ENCODE peak calls at places on chromosomes 13 and 19, in seven cellular contexts. G is dorsolateral prefrontal cortex, H is colonic mucosa, C is BJ, O is RWPE2, K is psoas muscle, W is HepG2. Z is an unnamed sample.

GRCh38 chr13:114152831-114153371 is 20.5 kb upstream of the RASA3 start:
- DNase-seq in G (no peak), H (no peak), C (peak), O (peak), K (no peak), W (no peak), Z (no peak)

GRCh38 chr13:70107498-70108271 is at the start of gene ATXN8OS:
- DNase-seq in G (no peak), H (no peak), C (no peak), O (peak), K (no peak), W (no peak), Z (no peak)

GRCh38 chr13:94620286-94620896 is 18.7 kb downstream of the GPR180 start:
- DNase-seq in G (no peak), H (no peak), C (no peak), O (no peak), K (no peak), W (peak), Z (no peak)

GRCh38 chr19:4374451-4375163 is 25.7 kb downstream of the SH3GL1 start:
- DNase-seq in G (no peak), H (peak), C (peak), O (peak), K (peak), W (peak), Z (peak)

GRCh38 chr13:27523345-27524073 is 73.1 kb upstream of the MTIF3 start:
- DNase-seq in G (no peak), H (no peak), C (no peak), O (no peak), K (no peak), W (no peak), Z (no peak)

GRCh38 chr13:74067818-74068217 is 66.4 kb downstream of the KLF12 start:
- DNase-seq in G (no peak), H (no peak), C (no peak), O (no peak), K (no peak), W (no peak), Z (no peak)

GRCh38 chr13:101545521-101545920 is 93.0 kb downstream of the ITGBL1 start:
- DNase-seq in G (no peak), H (no peak), C (no peak), O (no peak), K (no peak), W (no peak), Z (no peak)

GRCh38 chr19:31478241-31478640 is 129.0 kb upstream of the TSHZ3 start:
- DNase-seq in G (no peak), H (no peak), C (no peak), O (peak), K (no peak), W (no peak), Z (no peak)

GRCh38 chr13:114177245-114178010 is 1.6 kb upstream of the CFAP97D2 start:
- DNase-seq in G (no peak), H (no peak), C (no peak), O (no peak), K (no peak), W (no peak), Z (no peak)

GRCh38 chr19:52020506-52020905 is 7.7 kb downstream of the ZNF614 start:
- DNase-seq in G (no peak), H (no peak), C (no peak), O (no peak), K (no peak), W (no peak), Z (no peak)

GRCh38 chr19:1001538-1002166 is 1.4 kb downstream of the GRIN3B start:
- DNase-seq in G (no peak), H (peak), C (no peak), O (no peak), K (peak), W (no peak), Z (peak)

GRCh38 chr13:46866150-46866549 is 30.7 kb downstream of the HTR2A start:
- DNase-seq in G (no peak), H (peak), C (peak), O (peak), K (no peak), W (peak), Z (peak)

GRCh38 chr13:49210114-49210513 is 10.0 kb upstream of the MLNR start:
- DNase-seq in G (no peak), H (no peak), C (no peak), O (no peak), K (no peak), W (no peak), Z (no peak)

GRCh38 chr19:34393031-34393430 is 11.2 kb upstream of the PDCD2L start:
- DNase-seq in G (no peak), H (no peak), C (no peak), O (no peak), K (no peak), W (no peak), Z (no peak)

GRCh38 chr19:27746691-27747380 is 1466.1 kb downstream of the UQCRFS1 start:
- DNase-seq in G (no peak), H (peak), C (no peak), O (peak), K (peak), W (no peak), Z (peak)

GRCh38 chr19:53471916-53472315 is 4.4 kb downstream of the ZNF813 start:
- DNase-seq in G (no peak), H (no peak), C (no peak), O (no peak), K (no peak), W (no peak), Z (no peak)

GRCh38 chr19:5205388-5205787 is 135.2 kb downstream of the PTPRS start:
- DNase-seq in G (no peak), H (no peak), C (no peak), O (no peak), K (peak), W (no peak), Z (no peak)

GRCh38 chr13:27969073-27969865 is at the start of gene CDX2:
- DNase-seq in G (no peak), H (peak), C (no peak), O (no peak), K (no peak), W (no peak), Z (no peak)

GRCh38 chr19:6038634-6039405 is 60.9 kb upstream of the RANBP3 start:
- DNase-seq in G (no peak), H (no peak), C (no peak), O (no peak), K (no peak), W (no peak), Z (no peak)

GRCh38 chr13:28819748-28820098 is 416 bp upstream of the MTUS2 start:
- DNase-seq in G (no peak), H (peak), C (no peak), O (no peak), K (no peak), W (peak), Z (peak)

DNA sequence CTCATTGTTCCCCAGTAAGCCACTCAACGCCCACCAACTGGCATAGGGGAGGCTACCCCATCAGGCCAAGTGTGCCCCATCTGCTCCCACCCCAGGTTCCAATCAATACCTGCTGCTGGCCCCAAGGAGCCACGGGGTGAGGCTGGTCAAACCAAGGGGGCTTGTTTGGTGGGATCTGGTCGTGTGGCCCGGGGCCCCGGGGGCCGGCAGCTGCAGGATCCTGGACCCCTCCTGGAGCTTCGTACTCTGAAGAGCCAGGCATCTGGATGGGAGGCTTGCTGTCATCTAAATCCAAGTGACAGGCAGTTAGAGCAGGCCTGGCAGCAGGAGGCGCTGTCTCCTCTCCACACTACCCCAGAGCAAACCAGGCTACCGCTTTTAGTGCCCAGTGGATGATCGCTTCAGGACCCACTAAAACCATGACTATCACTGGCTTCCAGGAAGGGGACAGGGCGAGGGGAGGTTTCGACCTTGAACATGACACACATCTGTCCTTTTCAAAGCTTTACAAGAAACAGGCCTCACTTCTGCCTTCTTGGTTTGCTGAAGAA is 14.2 kb downstream of the CHERP start:
- DNase-seq in G (no peak), H (no peak), C (no peak), O (no peak), K (no peak), W (no peak), Z (no peak)
- TF ChIP-seq CTCF in G (no peak), H (peak), C (peak), O (peak), K (no peak), W (peak), Z (peak)

DNA sequence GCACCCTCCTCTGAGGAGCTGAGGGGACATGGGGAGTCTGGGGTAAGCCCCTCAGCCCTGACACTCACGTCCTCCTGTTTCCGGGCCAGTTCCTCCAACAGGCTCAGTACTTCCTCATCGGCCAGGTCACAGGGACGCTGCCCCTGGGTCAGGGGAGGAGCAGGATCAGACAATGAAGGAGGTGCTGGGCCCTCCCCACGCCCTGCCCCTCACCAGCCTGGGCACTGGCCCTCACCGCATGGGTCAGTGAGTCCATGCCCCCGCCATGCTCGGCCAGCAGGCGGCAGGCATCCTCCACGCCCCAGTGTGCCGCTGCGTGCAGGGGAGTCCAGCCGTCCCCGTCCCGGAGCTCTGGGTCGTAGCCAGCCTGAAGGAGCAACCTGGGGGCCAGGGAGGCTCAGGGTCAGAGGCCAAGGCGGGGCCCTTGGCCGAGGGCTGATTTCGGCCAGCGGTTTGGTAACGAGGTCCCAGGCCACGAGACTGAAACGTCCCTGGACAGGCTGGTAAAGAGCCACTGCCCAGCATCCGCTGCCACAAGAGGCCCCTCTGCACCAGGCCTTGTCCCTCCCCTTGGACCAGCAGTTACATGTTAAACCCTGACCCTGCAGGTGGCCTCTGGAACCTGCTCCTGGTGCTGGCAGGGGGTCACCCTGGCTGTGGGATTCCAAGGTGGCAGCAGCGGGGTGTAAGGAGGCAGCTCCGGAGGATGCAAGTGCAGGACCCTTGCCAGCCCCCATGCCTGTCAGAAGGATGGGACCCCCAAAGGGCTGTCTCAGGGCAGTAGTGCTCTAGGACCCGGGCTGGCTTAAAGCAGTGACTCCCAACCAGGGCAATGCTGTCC is 18.5 kb downstream of the PPP1R12C start:
- DNase-seq in G (no peak), H (no peak), C (no peak), O (peak), K (peak), W (no peak), Z (no peak)
- TF ChIP-seq CTCF in G (no peak), H (no peak), C (no peak), O (no peak), K (no peak), W (peak), Z (no peak)

DNA sequence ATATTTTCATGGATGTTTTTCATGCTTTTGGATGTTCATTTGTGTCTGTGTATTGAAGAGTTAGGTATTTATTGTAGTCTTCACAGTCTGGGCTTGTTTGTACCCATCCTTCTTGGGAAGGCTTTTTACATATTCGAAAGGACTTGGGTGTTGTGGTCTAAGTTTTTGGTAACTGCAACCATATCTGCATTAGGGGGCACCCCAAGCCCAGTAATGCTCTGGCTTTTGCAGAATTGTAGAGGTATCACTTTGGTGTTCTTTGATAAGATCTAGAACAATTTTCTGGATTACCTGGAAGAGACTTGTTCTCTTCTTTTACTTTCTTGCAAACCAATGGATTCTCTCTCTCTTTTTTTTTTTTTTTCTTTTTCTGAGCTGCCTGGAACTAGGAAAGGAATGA is 581.3 kb downstream of the DACH1 start:
- DNase-seq in G (no peak), H (no peak), C (no peak), O (no peak), K (no peak), W (no peak), Z (peak)
- TF ChIP-seq CTCF in G (no peak), H (no peak), C (no peak), O (no peak), K (no peak), W (peak), Z (no peak)

GRCh38 chr19:16188521-16188920 is 3.3 kb downstream of the FAM32A start:
- DNase-seq in G (no peak), H (no peak), C (no peak), O (no peak), K (no peak), W (no peak), Z (no peak)

GRCh38 chr19:16185123-16185924 is at the start of gene FAM32A:
- DNase-seq in G (peak), H (peak), C (peak), O (peak), K (peak), W (peak), Z (peak)

GRCh38 chr19:16190198-16190597 is 5.0 kb downstream of the FAM32A start:
- DNase-seq in G (no peak), H (no peak), C (no peak), O (no peak), K (no peak), W (no peak), Z (no peak)

GRCh38 chr19:16184665-16185122 is 516 bp upstream of the FAM32A start:
- DNase-seq in G (no peak), H (no peak), C (no peak), O (no peak), K (no peak), W (no peak), Z (no peak)

DNA sequence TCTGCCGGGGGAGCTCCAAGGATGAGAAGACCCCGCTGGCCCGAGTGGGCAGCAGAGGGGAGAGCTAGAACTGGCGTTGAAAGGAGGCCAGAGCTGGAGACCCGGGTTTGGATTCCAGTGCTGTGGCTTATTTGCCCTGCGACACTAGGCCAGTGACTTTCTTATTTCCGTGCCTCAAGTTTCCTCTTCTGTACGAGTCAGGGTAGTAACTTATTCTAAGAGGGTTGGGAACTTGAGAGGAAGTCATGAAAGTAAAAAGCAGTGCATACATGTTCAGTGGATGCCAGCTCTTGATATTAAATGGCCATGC is 670 bp downstream of the FAM32A start:
- DNase-seq in G (no peak), H (no peak), C (no peak), O (no peak), K (no peak), W (peak), Z (no peak)
- TF ChIP-seq CTCF in G (no peak), H (no peak), C (peak), O (no peak), K (peak), W (no peak), Z (no peak)

DNA sequence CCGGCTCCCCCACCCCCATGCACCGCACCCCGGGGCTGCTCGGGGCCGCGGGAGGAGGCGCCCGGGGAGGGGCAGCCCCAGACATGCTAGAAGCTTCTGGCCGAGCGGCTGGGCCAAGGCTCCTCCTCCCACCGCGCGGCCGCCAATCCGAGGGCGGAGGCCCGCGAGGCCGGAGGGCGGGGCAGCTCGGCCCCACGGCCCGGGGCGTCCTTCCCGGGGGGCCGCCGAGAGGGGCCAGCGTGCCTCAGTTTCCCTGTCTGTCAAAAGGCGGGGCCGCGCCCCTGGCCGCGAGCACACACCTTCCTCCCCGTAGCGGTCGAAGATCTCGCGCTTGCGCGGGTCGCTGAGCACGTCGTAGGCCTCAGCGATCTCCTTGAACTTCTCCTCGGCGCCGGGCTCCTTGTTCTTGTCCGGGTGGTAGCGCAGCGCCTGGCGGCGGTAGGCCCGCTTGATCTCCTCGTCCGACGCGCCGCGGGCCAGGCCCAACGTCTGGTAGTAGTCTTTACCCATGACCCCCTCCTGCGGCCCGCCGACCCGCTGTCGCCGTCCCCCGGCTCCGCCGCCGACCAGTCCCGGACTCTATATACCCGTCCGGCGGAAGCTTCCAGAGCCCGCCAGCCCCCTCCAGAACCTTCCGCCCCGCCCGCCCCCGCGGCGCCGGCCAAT is at the start of gene DNAJB1:
- DNase-seq in G (peak), H (peak), C (no peak), O (peak), K (peak), W (peak), Z (peak)
- TF ChIP-seq CTCF in G (no peak), H (no peak), C (no peak), O (no peak), K (no peak), W (peak), Z (no peak)

DNA sequence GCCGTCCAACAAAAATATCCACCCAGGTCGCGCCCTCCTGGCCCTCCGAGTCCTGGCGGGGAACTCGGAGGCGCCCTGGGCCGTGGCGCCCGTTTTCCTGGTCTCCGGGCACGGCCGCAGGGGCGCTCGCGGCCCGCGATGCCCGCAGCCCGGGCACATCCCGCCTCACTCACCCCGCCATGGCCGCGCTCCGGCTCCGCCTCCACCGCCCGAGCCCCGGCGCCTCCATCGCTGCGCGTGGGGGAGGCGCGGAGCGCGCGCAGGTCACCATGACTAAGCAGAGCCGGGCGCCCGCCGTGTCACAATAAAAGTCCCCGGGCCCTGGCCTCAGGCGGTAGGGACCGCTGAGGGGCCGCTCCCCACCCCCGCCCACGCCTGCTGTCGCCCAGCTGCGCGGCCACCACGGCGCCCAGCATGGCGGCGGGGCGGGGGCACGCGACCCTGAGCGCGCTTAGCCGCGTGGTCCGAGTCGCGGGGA is 593 bp downstream of the KEAP1 start:
- DNase-seq in G (peak), H (peak), C (no peak), O (no peak), K (peak), W (peak), Z (peak)
- TF ChIP-seq CTCF in G (peak), H (no peak), C (no peak), O (no peak), K (no peak), W (peak), Z (no peak)

DNA sequence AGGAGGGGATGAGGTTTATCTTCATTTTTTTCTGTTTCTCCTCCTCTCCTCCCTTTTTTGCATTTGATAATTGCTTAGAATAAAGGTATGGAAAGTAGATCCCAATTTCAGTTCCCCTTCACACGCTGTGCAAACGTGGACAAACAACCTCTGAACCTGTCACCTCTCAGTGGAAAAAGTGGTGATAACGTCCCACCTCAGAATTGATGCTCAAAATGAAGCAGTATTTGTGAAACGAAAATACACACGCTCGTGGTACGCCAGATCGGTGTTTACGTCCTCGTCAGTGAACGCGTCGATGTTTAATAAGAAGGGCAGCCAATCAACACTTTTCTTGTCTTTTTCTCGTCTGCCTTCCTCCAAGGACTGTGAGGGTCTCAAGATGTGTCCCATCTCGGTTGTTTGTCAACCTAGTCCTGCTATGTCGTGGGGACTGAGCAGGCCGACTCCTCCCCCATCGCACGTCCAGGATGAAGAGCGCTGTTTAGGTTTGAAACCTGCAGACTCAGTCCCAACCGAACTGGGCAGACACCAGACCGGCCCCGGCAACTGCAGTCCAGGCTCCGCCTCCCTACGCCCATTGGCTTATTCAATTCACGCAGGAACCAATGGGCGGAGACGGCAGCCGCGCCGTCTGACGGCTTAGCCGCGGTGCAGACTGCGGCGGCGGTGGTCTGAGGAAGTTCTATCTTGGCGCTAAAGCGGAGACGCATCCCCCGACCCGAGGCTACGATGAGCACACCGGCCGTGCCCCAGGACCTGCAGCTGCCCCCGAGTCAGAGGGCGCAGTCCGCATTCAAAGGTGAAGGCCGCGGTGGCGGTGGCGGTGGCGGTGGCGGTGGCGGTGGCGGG is at the start of gene CKAP2:
- DNase-seq in G (peak), H (peak), C (peak), O (peak), K (peak), W (peak), Z (peak)
- TF ChIP-seq CTCF in G (no peak), H (no peak), C (no peak), O (no peak), K (no peak), W (peak), Z (no peak)